ENCODE peak calls at places on chromosomes 6 and 20, in five cellular contexts. One of them, this sample, is unnamed.

GRCh38 chr20:18849131-18849530 is 35.5 kb downstream of the SCP2D1 start:
- DNase-seq in activated T-helper 1 cell treated with anti-CD3 and anti-CD28 coated beads, Interleukin-2, amount 50 U/mL, for 16 hours: no peak
- DNase-seq in activated CD8-positive, alpha-beta memory T cell treated with anti-CD3 and anti-CD28 coated beads for 48 hours: no peak
- DNase-seq in COR-L47: no peak
- DNase-seq in heart right ventricle: no peak
- DNase-seq in this sample: no peak

GRCh38 chr6:36314221-36315014 is 22.3 kb downstream of the BNIP5 start:
- DNase-seq in activated T-helper 1 cell treated with anti-CD3 and anti-CD28 coated beads, Interleukin-2, amount 50 U/mL, for 16 hours: no peak
- DNase-seq in heart right ventricle: no peak
- DNase-seq in activated CD8-positive, alpha-beta memory T cell treated with anti-CD3 and anti-CD28 coated beads for 48 hours: no peak
- DNase-seq in COR-L47: no peak
- DNase-seq in this sample: no peak

GRCh38 chr6:168034537-168034936 is 37.1 kb downstream of the KIF25 start:
- DNase-seq in heart right ventricle: no peak
- DNase-seq in activated T-helper 1 cell treated with anti-CD3 and anti-CD28 coated beads, Interleukin-2, amount 50 U/mL, for 16 hours: no peak
- DNase-seq in COR-L47: no peak
- DNase-seq in activated CD8-positive, alpha-beta memory T cell treated with anti-CD3 and anti-CD28 coated beads for 48 hours: no peak
- DNase-seq in this sample: peak

GRCh38 chr20:43996240-43996930 is 81.7 kb downstream of the TOX2 start:
- DNase-seq in COR-L47: no peak
- DNase-seq in activated CD8-positive, alpha-beta memory T cell treated with anti-CD3 and anti-CD28 coated beads for 48 hours: no peak
- DNase-seq in heart right ventricle: no peak
- DNase-seq in activated T-helper 1 cell treated with anti-CD3 and anti-CD28 coated beads, Interleukin-2, amount 50 U/mL, for 16 hours: no peak
- DNase-seq in this sample: no peak

GRCh38 chr6:56314683-56315523 is 67.5 kb upstream of the COL21A1 start:
- DNase-seq in COR-L47: peak
- DNase-seq in activated CD8-positive, alpha-beta memory T cell treated with anti-CD3 and anti-CD28 coated beads for 48 hours: no peak
- DNase-seq in activated T-helper 1 cell treated with anti-CD3 and anti-CD28 coated beads, Interleukin-2, amount 50 U/mL, for 16 hours: no peak
- DNase-seq in heart right ventricle: no peak
- DNase-seq in this sample: no peak

GRCh38 chr20:57560554-57561355 is at the start of gene PCK1:
- DNase-seq in COR-L47: peak
- DNase-seq in heart right ventricle: peak
- DNase-seq in activated CD8-positive, alpha-beta memory T cell treated with anti-CD3 and anti-CD28 coated beads for 48 hours: no peak
- DNase-seq in activated T-helper 1 cell treated with anti-CD3 and anti-CD28 coated beads, Interleukin-2, amount 50 U/mL, for 16 hours: no peak
- DNase-seq in this sample: peak

GRCh38 chr6:25703005-25703404 is 51.0 kb downstream of the SCGN start:
- DNase-seq in heart right ventricle: no peak
- DNase-seq in COR-L47: no peak
- DNase-seq in activated T-helper 1 cell treated with anti-CD3 and anti-CD28 coated beads, Interleukin-2, amount 50 U/mL, for 16 hours: no peak
- DNase-seq in activated CD8-positive, alpha-beta memory T cell treated with anti-CD3 and anti-CD28 coated beads for 48 hours: no peak
- DNase-seq in this sample: no peak

GRCh38 chr20:37901280-37901666 is 1.7 kb upstream of the VSTM2L start:
- DNase-seq in COR-L47: no peak
- DNase-seq in heart right ventricle: no peak
- DNase-seq in activated CD8-positive, alpha-beta memory T cell treated with anti-CD3 and anti-CD28 coated beads for 48 hours: no peak
- DNase-seq in activated T-helper 1 cell treated with anti-CD3 and anti-CD28 coated beads, Interleukin-2, amount 50 U/mL, for 16 hours: no peak
- DNase-seq in this sample: no peak

GRCh38 chr6:135667694-135668455 is 170.3 kb upstream of the AHI1 start:
- DNase-seq in COR-L47: no peak
- DNase-seq in heart right ventricle: peak
- DNase-seq in activated CD8-positive, alpha-beta memory T cell treated with anti-CD3 and anti-CD28 coated beads for 48 hours: no peak
- DNase-seq in activated T-helper 1 cell treated with anti-CD3 and anti-CD28 coated beads, Interleukin-2, amount 50 U/mL, for 16 hours: no peak
- DNase-seq in this sample: peak

GRCh38 chr6:170178561-170179477 is 112.1 kb downstream of the DLL1 start:
- DNase-seq in COR-L47: peak
- DNase-seq in activated T-helper 1 cell treated with anti-CD3 and anti-CD28 coated beads, Interleukin-2, amount 50 U/mL, for 16 hours: no peak
- DNase-seq in activated CD8-positive, alpha-beta memory T cell treated with anti-CD3 and anti-CD28 coated beads for 48 hours: no peak
- DNase-seq in heart right ventricle: no peak
- DNase-seq in this sample: no peak

GRCh38 chr6:168851460-168852103 is 402.1 kb downstream of the THBS2 start:
- DNase-seq in activated CD8-positive, alpha-beta memory T cell treated with anti-CD3 and anti-CD28 coated beads for 48 hours: no peak
- DNase-seq in activated T-helper 1 cell treated with anti-CD3 and anti-CD28 coated beads, Interleukin-2, amount 50 U/mL, for 16 hours: no peak
- DNase-seq in COR-L47: no peak
- DNase-seq in heart right ventricle: no peak
- DNase-seq in this sample: no peak

GRCh38 chr6:53048431-53049195 is 16.6 kb upstream of the FBXO9 start:
- DNase-seq in COR-L47: no peak
- DNase-seq in heart right ventricle: no peak
- DNase-seq in activated T-helper 1 cell treated with anti-CD3 and anti-CD28 coated beads, Interleukin-2, amount 50 U/mL, for 16 hours: no peak
- DNase-seq in activated CD8-positive, alpha-beta memory T cell treated with anti-CD3 and anti-CD28 coated beads for 48 hours: no peak
- DNase-seq in this sample: no peak

GRCh38 chr6:88047510-88048150 is at the start of gene SPACA1:
- DNase-seq in activated CD8-positive, alpha-beta memory T cell treated with anti-CD3 and anti-CD28 coated beads for 48 hours: no peak
- DNase-seq in activated T-helper 1 cell treated with anti-CD3 and anti-CD28 coated beads, Interleukin-2, amount 50 U/mL, for 16 hours: no peak
- DNase-seq in heart right ventricle: no peak
- DNase-seq in COR-L47: no peak
- DNase-seq in this sample: no peak

GRCh38 chr6:26273673-26274595 is 91.1 kb upstream of the BTN3A2 start:
- DNase-seq in COR-L47: no peak
- DNase-seq in activated CD8-positive, alpha-beta memory T cell treated with anti-CD3 and anti-CD28 coated beads for 48 hours: no peak
- DNase-seq in activated T-helper 1 cell treated with anti-CD3 and anti-CD28 coated beads, Interleukin-2, amount 50 U/mL, for 16 hours: no peak
- DNase-seq in heart right ventricle: no peak
- DNase-seq in this sample: no peak

GRCh38 chr6:31143148-31143547 is 4.3 kb upstream of the PSORS1C2 start:
- DNase-seq in activated T-helper 1 cell treated with anti-CD3 and anti-CD28 coated beads, Interleukin-2, amount 50 U/mL, for 16 hours: no peak
- DNase-seq in COR-L47: no peak
- DNase-seq in heart right ventricle: peak
- DNase-seq in activated CD8-positive, alpha-beta memory T cell treated with anti-CD3 and anti-CD28 coated beads for 48 hours: no peak
- DNase-seq in this sample: peak

GRCh38 chr6:169663468-169663867 is 38.4 kb downstream of the WDR27 start:
- DNase-seq in activated CD8-positive, alpha-beta memory T cell treated with anti-CD3 and anti-CD28 coated beads for 48 hours: no peak
- DNase-seq in activated T-helper 1 cell treated with anti-CD3 and anti-CD28 coated beads, Interleukin-2, amount 50 U/mL, for 16 hours: no peak
- DNase-seq in heart right ventricle: no peak
- DNase-seq in COR-L47: no peak
- DNase-seq in this sample: no peak

GRCh38 chr6:125802943-125803377 is 12.2 kb downstream of the NCOA7 start:
- DNase-seq in activated CD8-positive, alpha-beta memory T cell treated with anti-CD3 and anti-CD28 coated beads for 48 hours: no peak
- DNase-seq in COR-L47: no peak
- DNase-seq in heart right ventricle: no peak
- DNase-seq in activated T-helper 1 cell treated with anti-CD3 and anti-CD28 coated beads, Interleukin-2, amount 50 U/mL, for 16 hours: no peak
- DNase-seq in this sample: no peak

GRCh38 chr20:35887393-35888064 is 66.8 kb downstream of the SCAND1 start:
- DNase-seq in heart right ventricle: no peak
- DNase-seq in activated T-helper 1 cell treated with anti-CD3 and anti-CD28 coated beads, Interleukin-2, amount 50 U/mL, for 16 hours: no peak
- DNase-seq in activated CD8-positive, alpha-beta memory T cell treated with anti-CD3 and anti-CD28 coated beads for 48 hours: no peak
- DNase-seq in COR-L47: no peak
- DNase-seq in this sample: no peak

GRCh38 chr6:16659471-16660156 is 101.6 kb downstream of the ATXN1 start:
- DNase-seq in activated CD8-positive, alpha-beta memory T cell treated with anti-CD3 and anti-CD28 coated beads for 48 hours: no peak
- DNase-seq in activated T-helper 1 cell treated with anti-CD3 and anti-CD28 coated beads, Interleukin-2, amount 50 U/mL, for 16 hours: no peak
- DNase-seq in heart right ventricle: no peak
- DNase-seq in COR-L47: no peak
- DNase-seq in this sample: no peak

GRCh38 chr6:138987643-138988468 is at the start of gene REPS1:
- DNase-seq in activated CD8-positive, alpha-beta memory T cell treated with anti-CD3 and anti-CD28 coated beads for 48 hours: peak
- DNase-seq in heart right ventricle: peak
- DNase-seq in COR-L47: peak
- DNase-seq in activated T-helper 1 cell treated with anti-CD3 and anti-CD28 coated beads, Interleukin-2, amount 50 U/mL, for 16 hours: peak
- DNase-seq in this sample: peak